ENCODE peak calls at places on chromosomes 7 and 10, in five cellular contexts. Q is BJ, S is cardiac muscle cell, T is cardiac fibroblast, V is IMR-90. G is an unnamed sample.

GRCh38 chr7:92835851-92836488 is 403 bp downstream of the CDK6 start:
- DNase-seq in T (peak), S (peak), V (no peak), Q (no peak), G (peak)

GRCh38 chr7:125480762-125481161 is 551.1 kb upstream of the POT1 start:
- DNase-seq in Q (no peak), T (no peak), S (no peak), V (no peak), G (no peak)

GRCh38 chr7:70565723-70566122 is 566.2 kb upstream of the GALNT17 start:
- DNase-seq in Q (no peak), S (no peak), V (no peak), T (no peak), G (no peak)

GRCh38 chr10:113424304-113424721 is 128.5 kb upstream of the HABP2 start:
- DNase-seq in Q (no peak), V (no peak), S (no peak), T (no peak), G (no peak)

GRCh38 chr7:87220026-87220733 is 648 bp upstream of the TMEM243 start:
- DNase-seq in T (peak), Q (no peak), S (peak), V (peak), G (peak)

GRCh38 chr7:22885824-22886255 is 63.2 kb upstream of the TOMM7 start:
- DNase-seq in S (no peak), V (peak), T (peak), Q (no peak), G (no peak)

GRCh38 chr10:107686095-107686494 is 521.6 kb upstream of the SORCS1 start:
- DNase-seq in T (no peak), S (no peak), V (no peak), Q (no peak), G (no peak)

GRCh38 chr10:28072573-28072972 is 73.7 kb upstream of the ODAD2 start:
- DNase-seq in Q (no peak), S (no peak), T (peak), V (peak), G (no peak)

GRCh38 chr10:17872191-17873091 is 63.3 kb downstream of the MRC1 start:
- DNase-seq in S (peak), V (peak), Q (no peak), T (peak), G (peak)

GRCh38 chr7:150379590-150380379 is 655 bp downstream of the ZNF775 start:
- DNase-seq in T (peak), Q (no peak), S (no peak), V (no peak), G (no peak)

GRCh38 chr10:122454603-122455080 is at the start of gene ARMS2:
- DNase-seq in V (no peak), S (no peak), T (no peak), Q (no peak), G (no peak)

GRCh38 chr7:1663243-1663642 is 6.8 kb upstream of the ELFN1 start:
- DNase-seq in T (no peak), V (no peak), S (no peak), Q (no peak), G (no peak)

GRCh38 chr10:132636358-132636757 is 98.8 kb downstream of the INPP5A start:
- DNase-seq in V (no peak), S (no peak), Q (no peak), T (no peak), G (no peak)

GRCh38 chr7:66206909-66207240 is 1.7 kb downstream of the TPST1 start:
- DNase-seq in S (no peak), Q (no peak), T (no peak), V (no peak), G (no peak)

GRCh38 chr7:96614154-96614867 is 95.3 kb downstream of the SEM1 start:
- DNase-seq in T (no peak), V (no peak), S (no peak), Q (no peak), G (no peak)

GRCh38 chr7:134362587-134363483 is 46.1 kb upstream of the SLC35B4 start:
- DNase-seq in S (peak), V (peak), Q (no peak), T (peak), G (no peak)

GRCh38 chr7:5393748-5394147 is 29.9 kb downstream of the TNRC18 start:
- DNase-seq in V (no peak), Q (no peak), S (no peak), T (no peak), G (no peak)

GRCh38 chr7:5394264-5395105 is 29.1 kb downstream of the TNRC18 start:
- DNase-seq in Q (no peak), T (no peak), V (no peak), S (no peak), G (no peak)

GRCh38 chr7:5396542-5396941 is 27.1 kb downstream of the TNRC18 start:
- DNase-seq in T (no peak), Q (no peak), S (peak), V (no peak), G (no peak)

GRCh38 chr7:5396999-5397656 is 26.5 kb downstream of the TNRC18 start:
- DNase-seq in S (peak), V (peak), Q (peak), T (peak), G (peak)

DNA sequence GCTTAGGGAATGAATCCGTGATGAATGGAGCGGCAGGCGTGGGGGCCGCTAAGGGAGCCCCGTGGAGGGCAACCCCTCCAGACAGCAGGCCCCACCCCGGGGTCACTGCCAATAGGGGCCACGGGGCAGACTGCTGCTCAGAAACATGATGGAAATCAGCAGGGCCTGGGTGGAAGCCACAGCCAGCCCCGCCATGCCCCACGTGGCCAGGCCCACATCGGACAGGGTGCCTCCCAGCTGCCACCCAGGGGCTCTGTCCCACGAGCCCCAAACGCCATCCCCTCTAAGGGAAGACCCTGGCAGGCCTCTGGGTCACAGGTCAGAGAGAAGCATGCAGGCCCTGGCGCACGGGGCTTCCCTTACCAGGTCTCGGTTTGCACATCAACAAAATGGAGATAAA is 28.4 kb downstream of the TNRC18 start:
- DNase-seq in T (no peak), Q (no peak), V (no peak), S (no peak), G (no peak)
- H3K4me3 ChIP-seq in T (no peak), Q (no peak), V (no peak), S (no peak), G (no peak)

GRCh38 chr10:7596356-7596755 is 70.4 kb downstream of the ITIH5 start:
- DNase-seq in V (no peak), Q (no peak), S (no peak), T (no peak), G (no peak)
- TF ChIP-seq CTCF in V (no peak), Q (no peak), S (no peak), T (no peak), G (no peak)

DNA sequence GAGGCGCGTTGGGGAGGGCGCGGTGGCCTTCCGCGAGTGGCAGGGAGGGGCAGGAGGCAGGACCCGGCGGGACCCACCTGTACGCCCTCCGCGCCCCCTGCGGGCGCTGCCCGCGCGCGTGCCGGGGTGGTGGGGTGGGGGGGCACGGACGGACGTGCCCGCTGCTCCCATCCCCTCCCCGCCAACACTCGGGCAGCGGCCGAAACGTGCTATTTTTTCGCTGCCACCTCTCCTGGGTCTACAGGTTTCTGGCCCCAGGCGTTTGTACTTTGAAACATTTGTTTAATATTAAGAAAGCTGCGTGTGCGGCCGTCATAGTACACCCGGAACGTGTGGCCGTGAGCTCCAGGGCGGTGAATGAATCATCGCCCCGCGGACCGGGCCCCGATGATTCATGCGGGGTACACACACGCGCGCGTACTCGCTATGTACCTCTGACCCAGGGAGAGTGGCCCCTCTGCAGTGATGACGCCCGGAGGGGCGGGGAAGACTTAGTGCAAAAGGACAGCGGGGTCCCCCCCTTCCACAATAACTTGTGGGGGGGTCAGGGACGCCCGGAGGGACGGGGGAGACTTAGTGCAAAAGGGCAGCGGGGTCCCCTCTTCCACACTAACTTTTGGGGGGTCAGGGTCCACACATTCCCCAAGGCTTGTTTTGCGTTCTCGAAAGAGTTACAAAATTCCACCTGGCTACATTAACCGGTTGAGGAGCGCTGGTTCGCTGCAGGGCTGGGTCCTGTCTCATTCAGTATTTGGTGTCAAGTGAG is 56.6 kb upstream of the PCGF5 start:
- DNase-seq in V (peak), T (peak), Q (peak), S (peak), G (peak)
- H3K4me3 ChIP-seq in V (peak), T (peak), Q (peak), S (peak), G (peak)

GRCh38 chr10:4345842-4346241 is 480.2 kb upstream of the AKR1E2 start:
- DNase-seq in S (no peak), T (peak), Q (no peak), V (peak), G (no peak)

GRCh38 chr10:4343798-4344370 is 482.1 kb upstream of the AKR1E2 start:
- DNase-seq in V (peak), S (no peak), Q (no peak), T (no peak), G (peak)

GRCh38 chr10:4343091-4343490 is 482.9 kb upstream of the AKR1E2 start:
- DNase-seq in T (no peak), V (no peak), S (no peak), Q (no peak), G (no peak)

GRCh38 chr10:4346257-4346656 is 479.8 kb upstream of the AKR1E2 start:
- DNase-seq in T (no peak), S (no peak), V (no peak), Q (no peak), G (no peak)

GRCh38 chr10:4344544-4344994 is 481.4 kb upstream of the AKR1E2 start:
- DNase-seq in Q (peak), T (peak), S (peak), V (peak), G (peak)
- TF ChIP-seq CTCF in Q (peak), T (peak), S (peak), V (peak), G (peak)

DNA sequence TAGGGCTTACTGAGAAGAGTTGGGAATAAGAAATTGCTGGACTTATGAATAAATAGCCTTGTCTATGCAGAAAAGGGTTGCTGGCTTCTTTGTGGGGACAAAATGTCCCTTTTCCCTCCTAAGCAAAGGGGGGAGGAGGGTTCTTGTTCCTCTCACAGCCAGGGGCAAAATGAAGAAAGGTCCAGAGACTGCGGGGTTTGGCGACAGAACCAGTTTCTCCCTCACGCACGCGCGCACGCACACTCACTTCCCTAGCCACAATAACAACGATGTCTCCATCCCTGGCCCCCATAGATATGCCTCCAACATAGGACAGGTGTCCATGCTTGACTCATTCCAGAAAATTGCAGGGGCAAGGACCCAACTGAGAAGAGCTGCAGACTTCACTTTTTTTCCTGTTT is 3.3 kb downstream of the ZMIZ1 start:
- DNase-seq in Q (no peak), T (no peak), S (no peak), V (peak), G (no peak)
- H3K4me3 ChIP-seq in Q (peak), T (no peak), S (peak), V (no peak), G (peak)

GRCh38 chr7:220151-220841 is 27.9 kb downstream of the FAM20C start:
- DNase-seq in T (no peak), Q (no peak), V (no peak), S (no peak), G (no peak)
- TF ChIP-seq CTCF in T (no peak), Q (peak), V (peak), S (no peak), G (peak)

DNA sequence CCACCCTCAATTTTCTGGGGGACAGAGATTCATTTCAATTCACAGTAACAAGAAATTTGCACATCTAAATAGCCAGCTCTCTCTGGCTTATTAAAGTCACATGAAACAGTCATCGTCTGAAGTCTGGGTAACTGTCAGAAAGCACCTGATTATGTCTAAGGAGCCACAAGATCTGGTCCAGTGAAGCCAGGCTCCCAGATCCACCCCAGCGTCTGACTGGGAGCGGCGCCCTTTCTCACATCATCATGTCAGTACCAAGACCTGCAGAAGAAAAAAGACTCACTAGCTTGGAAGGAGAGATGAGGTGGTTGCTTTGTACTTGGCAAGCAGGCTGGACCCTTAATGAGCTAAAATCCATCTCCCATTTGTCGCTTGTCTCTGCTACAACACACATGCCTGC is 58.5 kb downstream of the VOPP1 start:
- DNase-seq in Q (no peak), V (no peak), T (no peak), S (no peak), G (no peak)
- H3K4me3 ChIP-seq in Q (no peak), V (no peak), T (no peak), S (no peak), G (no peak)

GRCh38 chr10:71134732-71135211 is 77.6 kb upstream of the UNC5B start:
- DNase-seq in Q (no peak), V (no peak), S (no peak), T (no peak), G (no peak)
- TF ChIP-seq CTCF in Q (no peak), V (no peak), S (no peak), T (no peak), G (no peak)

DNA sequence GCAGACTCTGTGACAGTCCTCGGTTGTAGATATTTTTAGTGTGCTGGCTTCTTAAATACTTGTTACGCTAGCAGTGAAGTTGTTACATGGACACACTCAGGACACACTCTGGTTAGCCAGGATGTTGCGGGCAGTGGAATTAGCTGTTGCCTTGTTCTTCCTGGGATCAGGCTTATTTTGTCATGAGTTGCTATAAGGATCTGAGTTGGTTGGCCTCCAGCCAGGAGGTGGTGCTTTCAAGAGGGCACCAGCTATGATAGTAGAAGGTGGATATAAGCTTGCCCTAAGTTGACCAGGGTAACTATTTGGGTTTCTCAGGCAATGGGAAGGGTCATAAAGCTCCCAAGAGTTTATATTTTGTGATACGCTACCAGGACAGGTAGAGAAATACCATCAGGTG is 150.1 kb upstream of the C1GALT1 start:
- DNase-seq in V (no peak), T (no peak), Q (no peak), S (no peak), G (no peak)
- H3K4me3 ChIP-seq in V (no peak), T (no peak), Q (no peak), S (no peak), G (no peak)

GRCh38 chr10:84114088-84114667 is 25.1 kb upstream of the GHITM start:
- DNase-seq in S (peak), T (peak), V (no peak), Q (no peak), G (no peak)
- TF ChIP-seq CTCF in S (peak), T (peak), V (peak), Q (peak), G (peak)